ENCODE peak calls at places on chromosome 7, in four cellular contexts. K, L, T and Z are unnamed samples.

GRCh38 chr7:157652161-157652953 is 315.6 kb downstream of the DNAJB6 start:
- DNase-seq in K (no peak), L (no peak), T (no peak), Z (no peak)

GRCh38 chr7:140557809-140558518 is 78.7 kb upstream of the MKRN1 start:
- DNase-seq in K (no peak), L (no peak), T (no peak), Z (no peak)

GRCh38 chr7:7569615-7570014 is 2.9 kb downstream of the MIOS start:
- DNase-seq in K (no peak), L (no peak), T (no peak), Z (no peak)

GRCh38 chr7:81416648-81417047 is 353.2 kb downstream of the HGF start:
- DNase-seq in K (no peak), L (no peak), T (no peak), Z (no peak)

GRCh38 chr7:41870017-41870416 is 167.1 kb upstream of the INHBA start:
- DNase-seq in K (no peak), L (no peak), T (peak), Z (no peak)

GRCh38 chr7:114087674-114088539 is 169.1 kb upstream of the PPP1R3A start:
- DNase-seq in K (no peak), L (no peak), T (no peak), Z (no peak)

GRCh38 chr7:47670738-47671137 is 88.8 kb upstream of the TNS3 start:
- DNase-seq in K (no peak), L (no peak), T (no peak), Z (no peak)

GRCh38 chr7:24025094-24025493 is 258.9 kb upstream of the NPY start:
- DNase-seq in K (no peak), L (no peak), T (peak), Z (peak)

GRCh38 chr7:90764848-90765570 is 168.9 kb downstream of the CDK14 start:
- DNase-seq in K (no peak), L (no peak), T (no peak), Z (no peak)

GRCh38 chr7:100682228-100682741 is 8.7 kb downstream of the GNB2 start:
- DNase-seq in K (no peak), L (no peak), T (no peak), Z (no peak)

GRCh38 chr7:112023786-112024185 is 182.4 kb downstream of the DOCK4 start:
- DNase-seq in K (no peak), L (no peak), T (no peak), Z (no peak)

GRCh38 chr7:156903232-156903909 is 10.4 kb upstream of the LMBR1 start:
- DNase-seq in K (peak), L (peak), T (peak), Z (peak)

GRCh38 chr7:68078311-68078710 is 1081.7 kb downstream of the TYW1 start:
- DNase-seq in K (no peak), L (no peak), T (no peak), Z (no peak)

GRCh38 chr7:104700336-104700735 is 313.7 kb upstream of the KMT2E start:
- DNase-seq in K (no peak), L (no peak), T (no peak), Z (no peak)

GRCh38 chr7:70620333-70621055 is 511.4 kb upstream of the GALNT17 start:
- DNase-seq in K (no peak), L (no peak), T (no peak), Z (no peak)

GRCh38 chr7:131747625-131748024 is 191.2 kb upstream of the PODXL start:
- DNase-seq in K (no peak), L (no peak), T (no peak), Z (no peak)

GRCh38 chr7:31067491-31067890 is 15.4 kb downstream of the ADCYAP1R1 start:
- DNase-seq in K (no peak), L (peak), T (no peak), Z (no peak)

GRCh38 chr7:106770191-106770590 is 94.9 kb upstream of the PIK3CG start:
- DNase-seq in K (no peak), L (no peak), T (peak), Z (peak)

GRCh38 chr7:159122276-159122675 is 22.4 kb downstream of the VIPR2 start:
- DNase-seq in K (no peak), L (no peak), T (no peak), Z (no peak)

GRCh38 chr7:50304158-50304910 is at the start of gene IKZF1:
- DNase-seq in K (peak), L (no peak), T (no peak), Z (no peak)

GRCh38 chr7:31918706-31919393 is 151.4 kb downstream of the PDE1C start:
- DNase-seq in K (no peak), L (no peak), T (no peak), Z (no peak)

GRCh38 chr7:35716038-35716803 is 21.3 kb upstream of the HERPUD2 start:
- DNase-seq in K (no peak), L (no peak), T (peak), Z (no peak)

GRCh38 chr7:82578430-82578829 is 134.9 kb upstream of the CACNA2D1 start:
- DNase-seq in K (no peak), L (no peak), T (peak), Z (no peak)

GRCh38 chr7:23183279-23184012 is 1.6 kb downstream of the NUP42 start:
- DNase-seq in K (no peak), L (no peak), T (no peak), Z (no peak)

GRCh38 chr7:110522751-110523200 is 568.2 kb upstream of the LRRN3 start:
- DNase-seq in K (no peak), L (no peak), T (peak), Z (peak)

GRCh38 chr7:108581655-108582491 is 12.2 kb downstream of the DNAJB9 start:
- DNase-seq in K (no peak), L (no peak), T (no peak), Z (no peak)

GRCh38 chr7:32255036-32255435 is 184.8 kb upstream of the PDE1C start:
- DNase-seq in K (peak), L (no peak), T (no peak), Z (no peak)

GRCh38 chr7:152673902-152674301 is 2.0 kb downstream of the XRCC2 start:
- DNase-seq in K (no peak), L (no peak), T (peak), Z (no peak)

GRCh38 chr7:29139191-29139590 is 7.1 kb downstream of the CPVL start:
- DNase-seq in K (no peak), L (peak), T (no peak), Z (peak)

GRCh38 chr7:29360633-29361625 is 166.4 kb downstream of the CHN2 start:
- DNase-seq in K (no peak), L (no peak), T (no peak), Z (no peak)

GRCh38 chr7:3605222-3605621 is 304.2 kb downstream of the SDK1 start:
- DNase-seq in K (no peak), L (no peak), T (peak), Z (peak)

GRCh38 chr7:158277219-158278141 is 310.1 kb downstream of the PTPRN2 start:
- DNase-seq in K (no peak), L (peak), T (no peak), Z (no peak)

GRCh38 chr7:151849879-151850260 is 27.0 kb downstream of the PRKAG2 start:
- DNase-seq in K (peak), L (peak), T (no peak), Z (no peak)

GRCh38 chr7:44060091-44060947 is 5.0 kb downstream of the PGAM2 start:
- DNase-seq in K (peak), L (no peak), T (no peak), Z (no peak)

GRCh38 chr7:92159-92767 is 100.1 kb upstream of the FAM20C start:
- DNase-seq in K (no peak), L (no peak), T (no peak), Z (no peak)

DNA sequence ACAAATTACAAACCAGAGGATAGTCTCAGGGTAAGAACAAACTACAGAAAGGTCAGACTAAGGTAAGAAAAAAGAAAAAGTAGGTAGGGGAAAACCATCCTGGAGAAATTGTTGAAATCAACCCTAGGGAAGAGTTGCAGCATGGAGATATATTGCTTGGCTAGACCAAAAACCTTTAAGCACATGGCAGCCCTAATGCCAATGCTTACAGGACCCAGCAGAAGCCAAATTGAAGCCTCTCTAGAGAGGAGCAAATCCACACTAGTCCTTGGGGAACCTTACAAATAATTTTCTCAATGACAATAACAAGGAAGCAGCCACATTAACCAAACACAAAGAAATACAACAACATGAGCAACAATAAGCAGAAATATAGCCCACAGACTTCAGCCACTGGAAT is 81.9 kb downstream of the CNOT4 start:
- DNase-seq in K (no peak), L (no peak), T (no peak), Z (no peak)
- H3K27ac ChIP-seq in K (no peak), L (no peak), T (no peak), Z (no peak)

DNA sequence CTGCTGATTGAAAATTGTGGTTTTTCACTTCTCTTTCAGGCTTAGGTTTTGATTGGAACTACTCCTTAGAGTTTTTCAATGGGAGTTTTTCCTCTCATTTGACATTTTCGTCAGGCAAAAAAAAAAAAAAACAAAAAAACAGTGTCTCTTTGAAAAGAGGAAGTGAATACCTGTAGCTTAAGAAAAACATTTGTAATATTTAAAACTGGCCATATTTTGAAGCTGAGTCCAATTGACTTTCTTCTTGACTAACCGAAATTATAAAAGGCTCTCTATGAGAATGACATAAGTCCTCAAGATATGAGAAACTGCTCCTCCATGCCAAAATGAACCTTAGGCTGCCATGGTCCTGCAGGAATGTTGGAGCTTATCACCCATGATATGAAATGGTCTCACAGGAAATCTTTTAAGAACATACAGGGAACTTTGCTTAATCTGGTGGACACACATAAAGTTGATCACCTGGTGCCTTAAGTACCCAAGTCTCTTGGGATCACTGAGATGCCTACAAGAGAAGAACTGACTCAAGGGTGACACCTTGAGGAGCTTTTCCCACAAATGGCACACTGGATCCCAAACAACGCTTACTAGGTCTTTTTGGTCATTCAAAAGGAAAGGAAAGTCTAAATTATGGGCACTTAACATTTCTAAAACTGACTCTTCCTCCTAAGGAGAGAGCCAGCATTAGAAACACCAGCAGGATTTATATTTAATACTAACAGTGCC is 263.4 kb downstream of the CDC14C start:
- DNase-seq in K (no peak), L (no peak), T (no peak), Z (no peak)
- TF ChIP-seq CTCF in K (peak), L (peak), T (no peak), Z (peak)

DNA sequence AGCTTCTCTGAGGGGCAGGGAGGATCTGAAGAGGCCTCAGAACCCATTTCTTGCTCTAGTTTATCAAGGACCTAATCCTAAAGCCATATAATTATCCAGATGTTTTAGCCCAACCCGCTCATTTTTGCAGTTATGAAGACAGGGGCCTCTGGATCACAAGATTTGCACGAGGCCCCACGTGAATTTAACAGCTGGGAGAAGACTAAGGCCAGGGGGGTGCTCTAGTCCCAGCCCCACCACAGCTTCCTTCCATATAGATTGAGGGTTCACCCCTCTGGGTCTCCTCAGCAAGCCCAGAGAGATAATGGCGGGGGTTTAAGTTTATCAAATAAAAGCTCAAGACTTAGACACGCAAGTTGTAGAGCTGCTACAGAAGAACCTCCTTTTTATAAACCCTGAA is 7.5 kb upstream of the CPA1 start:
- DNase-seq in K (no peak), L (no peak), T (peak), Z (no peak)
- H3K27ac ChIP-seq in K (peak), L (peak), T (peak), Z (peak)

GRCh38 chr7:16644157-16644556 is 1.4 kb downstream of the ANKMY2 start:
- DNase-seq in K (no peak), L (no peak), T (no peak), Z (no peak)

GRCh38 chr7:16644987-16645592 is 464 bp downstream of the ANKMY2 start:
- DNase-seq in K (peak), L (peak), T (peak), Z (no peak)

GRCh38 chr7:16646427-16647081 is 573 bp downstream of the BZW2 start:
- DNase-seq in K (no peak), L (no peak), T (peak), Z (no peak)

GRCh38 chr7:16644624-16644986 is 949 bp downstream of the ANKMY2 start:
- DNase-seq in K (peak), L (peak), T (peak), Z (no peak)

GRCh38 chr7:16645593-16646426 is at the start of the genes ANKMY2 and BZW2:
- DNase-seq in K (peak), L (peak), T (peak), Z (peak)
- TF ChIP-seq CTCF in K (no peak), L (no peak), T (no peak), Z (peak)

DNA sequence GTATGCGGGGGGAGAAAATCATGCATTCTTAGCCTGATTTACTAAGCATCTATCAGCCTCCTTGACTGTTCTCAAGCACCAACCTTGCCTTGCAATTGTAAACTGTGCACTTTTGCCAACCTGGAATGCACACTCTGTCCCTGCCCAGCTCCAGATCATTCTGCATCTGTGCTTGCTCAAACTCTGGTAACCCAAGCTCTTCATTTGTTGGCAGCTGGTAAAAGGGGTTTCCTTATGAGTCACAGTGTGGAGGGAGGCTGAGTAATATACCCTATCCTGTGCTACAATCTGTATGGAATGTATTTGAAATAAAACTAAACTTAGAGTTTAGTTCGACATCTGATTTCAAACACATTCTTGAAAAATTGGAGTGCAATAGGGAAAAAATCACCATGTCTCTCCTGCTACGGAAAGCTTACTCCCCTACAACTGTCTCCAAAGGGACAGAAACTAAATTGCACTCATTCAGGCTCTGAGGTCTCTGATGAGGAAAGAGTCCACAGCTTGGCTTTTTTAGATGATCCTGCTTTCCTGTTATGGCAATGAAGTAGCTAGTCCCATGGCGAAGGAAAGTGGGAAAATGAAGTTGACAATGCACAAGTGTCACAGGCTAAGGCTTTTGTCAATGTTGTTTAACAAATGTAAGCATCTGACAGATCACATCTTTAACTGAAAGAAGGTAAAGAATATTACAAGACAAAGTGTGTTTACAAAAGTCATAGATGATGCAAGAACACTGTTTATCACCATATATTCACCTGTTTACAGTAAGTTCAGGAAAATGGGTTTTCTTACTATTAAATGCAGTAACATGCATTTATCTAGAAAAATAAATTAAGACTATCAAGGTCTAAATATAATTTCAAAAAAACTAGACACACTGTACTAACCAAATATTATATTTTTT is 61.9 kb downstream of the TES start:
- DNase-seq in K (no peak), L (peak), T (peak), Z (peak)
- H3K27ac ChIP-seq in K (peak), L (peak), T (peak), Z (peak)